ENCODE peak calls at places on chromosomes 16 and 17, in ten cellular contexts. One of them, this sample, is unnamed.

GRCh38 chr17:76493505-76494167 is 7.6 kb downstream of the RHBDF2 start:
- DNase-seq in activated naive CD8-positive, alpha-beta T cell treated with anti-CD3 and anti-CD28 coated beads, Interleukin-2, amount 50 U/mL, for 24 hours: no peak
- DNase-seq in C1 segment of cervical spinal cord: peak
- DNase-seq in hypothalamus: no peak
- DNase-seq in pulmonary artery endothelial cell: no peak
- DNase-seq in brain microvascular endothelial cell: no peak
- DNase-seq in activated CD8-positive, alpha-beta T cell treated with anti-CD3 and anti-CD28 coated beads, Interleukin-2, amount 10 ng/mL, durations not matched to agents 7 days and 5 days: peak
- DNase-seq in pancreas: peak
- DNase-seq in HCEC 1CT: no peak
- DNase-seq in IMR-90: no peak
- DNase-seq in this sample: no peak

GRCh38 chr16:72072514-72073342 is 9.7 kb downstream of the HPR start:
- DNase-seq in HCEC 1CT: no peak
- DNase-seq in C1 segment of cervical spinal cord: peak
- DNase-seq in brain microvascular endothelial cell: no peak
- DNase-seq in pancreas: no peak
- DNase-seq in IMR-90: no peak
- DNase-seq in hypothalamus: no peak
- DNase-seq in activated CD8-positive, alpha-beta T cell treated with anti-CD3 and anti-CD28 coated beads, Interleukin-2, amount 10 ng/mL, durations not matched to agents 7 days and 5 days: no peak
- DNase-seq in pulmonary artery endothelial cell: peak
- DNase-seq in activated naive CD8-positive, alpha-beta T cell treated with anti-CD3 and anti-CD28 coated beads, Interleukin-2, amount 50 U/mL, for 24 hours: no peak
- DNase-seq in this sample: no peak

GRCh38 chr17:49110504-49110903 is 22.1 kb upstream of the B4GALNT2 start:
- DNase-seq in HCEC 1CT: no peak
- DNase-seq in C1 segment of cervical spinal cord: no peak
- DNase-seq in hypothalamus: no peak
- DNase-seq in pulmonary artery endothelial cell: no peak
- DNase-seq in IMR-90: peak
- DNase-seq in activated naive CD8-positive, alpha-beta T cell treated with anti-CD3 and anti-CD28 coated beads, Interleukin-2, amount 50 U/mL, for 24 hours: no peak
- DNase-seq in activated CD8-positive, alpha-beta T cell treated with anti-CD3 and anti-CD28 coated beads, Interleukin-2, amount 10 ng/mL, durations not matched to agents 7 days and 5 days: no peak
- DNase-seq in pancreas: no peak
- DNase-seq in brain microvascular endothelial cell: no peak
- DNase-seq in this sample: no peak

GRCh38 chr17:71922439-71922838 is 198.4 kb upstream of the SOX9 start:
- DNase-seq in IMR-90: peak
- DNase-seq in HCEC 1CT: peak
- DNase-seq in brain microvascular endothelial cell: peak
- DNase-seq in activated CD8-positive, alpha-beta T cell treated with anti-CD3 and anti-CD28 coated beads, Interleukin-2, amount 10 ng/mL, durations not matched to agents 7 days and 5 days: no peak
- DNase-seq in pancreas: no peak
- DNase-seq in activated naive CD8-positive, alpha-beta T cell treated with anti-CD3 and anti-CD28 coated beads, Interleukin-2, amount 50 U/mL, for 24 hours: no peak
- DNase-seq in C1 segment of cervical spinal cord: no peak
- DNase-seq in pulmonary artery endothelial cell: no peak
- DNase-seq in hypothalamus: no peak
- DNase-seq in this sample: no peak

GRCh38 chr17:43759836-43760235 is 1.2 kb upstream of the SOST start:
- DNase-seq in pancreas: no peak
- DNase-seq in IMR-90: no peak
- DNase-seq in brain microvascular endothelial cell: no peak
- DNase-seq in pulmonary artery endothelial cell: no peak
- DNase-seq in C1 segment of cervical spinal cord: no peak
- DNase-seq in HCEC 1CT: no peak
- DNase-seq in activated naive CD8-positive, alpha-beta T cell treated with anti-CD3 and anti-CD28 coated beads, Interleukin-2, amount 50 U/mL, for 24 hours: no peak
- DNase-seq in hypothalamus: no peak
- DNase-seq in activated CD8-positive, alpha-beta T cell treated with anti-CD3 and anti-CD28 coated beads, Interleukin-2, amount 10 ng/mL, durations not matched to agents 7 days and 5 days: no peak
- DNase-seq in this sample: no peak

GRCh38 chr17:81527591-81528383 is at the start of gene FSCN2:
- DNase-seq in activated naive CD8-positive, alpha-beta T cell treated with anti-CD3 and anti-CD28 coated beads, Interleukin-2, amount 50 U/mL, for 24 hours: no peak
- DNase-seq in activated CD8-positive, alpha-beta T cell treated with anti-CD3 and anti-CD28 coated beads, Interleukin-2, amount 10 ng/mL, durations not matched to agents 7 days and 5 days: no peak
- DNase-seq in IMR-90: no peak
- DNase-seq in pulmonary artery endothelial cell: no peak
- DNase-seq in brain microvascular endothelial cell: no peak
- DNase-seq in C1 segment of cervical spinal cord: no peak
- DNase-seq in hypothalamus: no peak
- DNase-seq in HCEC 1CT: no peak
- DNase-seq in pancreas: peak
- DNase-seq in this sample: no peak

GRCh38 chr16:85123891-85124635 is 11.8 kb upstream of the CIBAR2 start:
- DNase-seq in hypothalamus: peak
- DNase-seq in pulmonary artery endothelial cell: peak
- DNase-seq in pancreas: no peak
- DNase-seq in brain microvascular endothelial cell: peak
- DNase-seq in activated CD8-positive, alpha-beta T cell treated with anti-CD3 and anti-CD28 coated beads, Interleukin-2, amount 10 ng/mL, durations not matched to agents 7 days and 5 days: no peak
- DNase-seq in IMR-90: peak
- DNase-seq in HCEC 1CT: peak
- DNase-seq in activated naive CD8-positive, alpha-beta T cell treated with anti-CD3 and anti-CD28 coated beads, Interleukin-2, amount 50 U/mL, for 24 hours: no peak
- DNase-seq in C1 segment of cervical spinal cord: peak
- DNase-seq in this sample: no peak

GRCh38 chr16:85986931-85987749 is 88.2 kb downstream of the IRF8 start:
- DNase-seq in IMR-90: no peak
- DNase-seq in C1 segment of cervical spinal cord: peak
- DNase-seq in HCEC 1CT: no peak
- DNase-seq in hypothalamus: no peak
- DNase-seq in pulmonary artery endothelial cell: no peak
- DNase-seq in pancreas: no peak
- DNase-seq in activated naive CD8-positive, alpha-beta T cell treated with anti-CD3 and anti-CD28 coated beads, Interleukin-2, amount 50 U/mL, for 24 hours: peak
- DNase-seq in brain microvascular endothelial cell: no peak
- DNase-seq in activated CD8-positive, alpha-beta T cell treated with anti-CD3 and anti-CD28 coated beads, Interleukin-2, amount 10 ng/mL, durations not matched to agents 7 days and 5 days: peak
- DNase-seq in this sample: no peak

GRCh38 chr17:71921726-71922320 is 199.0 kb upstream of the SOX9 start:
- DNase-seq in hypothalamus: no peak
- DNase-seq in brain microvascular endothelial cell: no peak
- DNase-seq in HCEC 1CT: no peak
- DNase-seq in IMR-90: no peak
- DNase-seq in C1 segment of cervical spinal cord: no peak
- DNase-seq in pulmonary artery endothelial cell: no peak
- DNase-seq in activated naive CD8-positive, alpha-beta T cell treated with anti-CD3 and anti-CD28 coated beads, Interleukin-2, amount 50 U/mL, for 24 hours: no peak
- DNase-seq in activated CD8-positive, alpha-beta T cell treated with anti-CD3 and anti-CD28 coated beads, Interleukin-2, amount 10 ng/mL, durations not matched to agents 7 days and 5 days: no peak
- DNase-seq in pancreas: no peak
- DNase-seq in this sample: no peak

GRCh38 chr16:17359778-17360177 is 111.0 kb downstream of the XYLT1 start:
- DNase-seq in IMR-90: peak
- DNase-seq in activated CD8-positive, alpha-beta T cell treated with anti-CD3 and anti-CD28 coated beads, Interleukin-2, amount 10 ng/mL, durations not matched to agents 7 days and 5 days: peak
- DNase-seq in C1 segment of cervical spinal cord: no peak
- DNase-seq in activated naive CD8-positive, alpha-beta T cell treated with anti-CD3 and anti-CD28 coated beads, Interleukin-2, amount 50 U/mL, for 24 hours: peak
- DNase-seq in HCEC 1CT: peak
- DNase-seq in pulmonary artery endothelial cell: no peak
- DNase-seq in hypothalamus: no peak
- DNase-seq in brain microvascular endothelial cell: no peak
- DNase-seq in pancreas: no peak
- DNase-seq in this sample: no peak

This sample was measured in brain pericyte.